ENCODE peak calls at places on chromosome 5, in four cellular contexts. K is AG04450, A is thyroid gland, W is Panc1. C is an unnamed sample.

GRCh38 chr5:23084815-23085214 is 231.7 kb upstream of the CDH12 start:
- DNase-seq in W (no peak), K (no peak), A (no peak), C (no peak)

GRCh38 chr5:60340326-60340725 is 359.6 kb downstream of the DEPDC1B start:
- DNase-seq in K (no peak), W (no peak), A (no peak), C (no peak)

GRCh38 chr5:180343110-180343845 is 9.9 kb downstream of the GFPT2 start:
- DNase-seq in A (peak), K (no peak), W (no peak), C (no peak)

GRCh38 chr5:35762368-35762767 is 94.3 kb upstream of the IL7R start:
- DNase-seq in K (no peak), W (no peak), A (no peak), C (no peak)

GRCh38 chr5:177610770-177611445 is 11.0 kb downstream of the B4GALT7 start:
- DNase-seq in A (no peak), K (no peak), W (no peak), C (no peak)

GRCh38 chr5:172710695-172711094 is 60.3 kb downstream of the DUSP1 start:
- DNase-seq in A (no peak), K (no peak), W (no peak), C (no peak)

GRCh38 chr5:95864944-95865504 is 42.5 kb upstream of the GLRX start:
- DNase-seq in K (no peak), W (no peak), A (no peak), C (peak)

GRCh38 chr5:16616536-16617271 is at the start of gene RETREG1:
- DNase-seq in W (no peak), A (peak), K (no peak), C (peak)

GRCh38 chr5:119656023-119656422 is 26.7 kb downstream of the FAM170A start:
- DNase-seq in A (no peak), W (no peak), K (no peak), C (no peak)

GRCh38 chr5:106189121-106189809 is 1481.5 kb downstream of the EFNA5 start:
- DNase-seq in A (no peak), W (no peak), K (no peak), C (no peak)

GRCh38 chr5:42749020-42749419 is 7.6 kb upstream of the CCDC152 start:
- DNase-seq in K (no peak), A (no peak), W (no peak), C (no peak)

GRCh38 chr5:42745856-42746255 is 10.8 kb upstream of the CCDC152 start:
- DNase-seq in W (no peak), K (no peak), A (no peak), C (no peak)

GRCh38 chr5:42750507-42750906 is 6.1 kb upstream of the CCDC152 start:
- DNase-seq in K (no peak), A (no peak), W (no peak), C (no peak)

GRCh38 chr5:42740920-42741319 is 15.7 kb upstream of the CCDC152 start:
- DNase-seq in A (no peak), K (no peak), W (no peak), C (no peak)

DNA sequence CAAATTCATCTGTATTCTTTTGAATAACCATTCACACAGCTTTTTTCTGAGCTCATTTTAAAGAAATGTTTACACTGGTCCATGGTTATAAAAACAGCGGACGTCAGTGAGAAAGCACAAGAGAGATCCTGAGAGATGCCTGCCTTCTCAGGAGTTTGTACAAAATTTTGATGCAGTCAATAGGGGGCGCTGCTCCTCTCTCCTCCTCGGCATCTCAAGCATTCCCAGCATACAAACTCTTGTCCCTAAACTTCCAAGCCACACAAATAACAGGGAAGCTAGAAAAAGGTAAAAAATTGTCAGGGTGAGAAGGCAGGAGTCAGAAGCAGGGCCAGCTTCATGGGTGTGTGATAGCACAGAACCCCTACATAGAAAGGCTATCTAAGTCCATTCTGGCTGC is 11.2 kb upstream of the CCDC152 start:
- DNase-seq in K (no peak), W (no peak), A (no peak), C (peak)
- TF ChIP-seq CTCF in K (peak), W (peak), A (no peak), C (peak)

DNA sequence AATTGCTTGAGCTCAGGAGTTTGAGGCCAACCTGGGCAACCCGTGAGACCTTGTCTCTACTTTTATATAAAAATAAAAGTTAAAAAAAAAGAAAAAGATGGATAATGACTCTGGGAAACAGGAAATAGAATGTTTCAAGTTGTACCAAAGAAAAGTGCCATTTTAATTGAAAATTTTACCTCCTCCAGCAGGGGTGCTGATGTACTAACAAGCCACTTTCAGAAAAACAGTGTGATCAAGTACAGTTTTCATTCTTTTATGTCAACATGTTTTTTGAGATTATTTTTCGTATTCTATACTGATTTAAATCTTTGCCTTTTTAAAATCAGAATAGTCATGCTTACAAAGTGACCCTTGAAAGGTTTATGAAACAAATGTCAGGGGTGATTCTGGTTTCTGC is 30.8 kb downstream of the F2R start:
- DNase-seq in W (no peak), K (no peak), A (no peak), C (no peak)
- TF ChIP-seq CTCF in W (no peak), K (no peak), A (no peak), C (peak)

DNA sequence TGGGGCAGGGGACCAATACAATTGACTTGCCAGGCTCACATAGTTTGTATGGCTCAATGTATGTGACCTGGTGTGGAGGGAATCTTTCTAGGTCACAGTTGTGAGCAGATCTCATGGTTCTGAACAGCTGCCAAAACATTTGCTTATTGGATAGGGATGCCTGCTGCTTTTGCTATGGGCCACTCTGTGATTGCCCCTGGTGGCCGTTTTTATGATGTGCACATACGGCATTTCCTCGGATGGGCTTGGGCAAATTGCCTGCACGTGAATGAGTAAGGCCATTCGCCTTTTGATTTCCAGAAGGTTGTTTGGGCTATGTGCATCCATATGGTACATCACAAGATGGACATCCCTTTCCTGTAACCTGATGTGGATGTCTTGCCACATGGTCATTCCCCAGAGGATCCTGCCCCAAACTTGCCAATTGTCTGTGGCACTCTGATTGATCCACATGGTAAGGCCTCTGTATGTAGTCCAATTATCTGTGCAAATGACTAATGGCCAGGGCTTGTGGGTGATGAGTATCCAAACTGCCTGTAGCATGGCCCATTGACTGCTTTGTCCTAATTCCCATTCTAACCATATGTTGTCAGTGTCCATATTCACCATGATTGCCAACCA is 10.7 kb upstream of the SLC22A4 start:
- DNase-seq in K (no peak), W (no peak), A (peak), C (no peak)
- TF ChIP-seq CTCF in K (peak), W (peak), A (peak), C (peak)

DNA sequence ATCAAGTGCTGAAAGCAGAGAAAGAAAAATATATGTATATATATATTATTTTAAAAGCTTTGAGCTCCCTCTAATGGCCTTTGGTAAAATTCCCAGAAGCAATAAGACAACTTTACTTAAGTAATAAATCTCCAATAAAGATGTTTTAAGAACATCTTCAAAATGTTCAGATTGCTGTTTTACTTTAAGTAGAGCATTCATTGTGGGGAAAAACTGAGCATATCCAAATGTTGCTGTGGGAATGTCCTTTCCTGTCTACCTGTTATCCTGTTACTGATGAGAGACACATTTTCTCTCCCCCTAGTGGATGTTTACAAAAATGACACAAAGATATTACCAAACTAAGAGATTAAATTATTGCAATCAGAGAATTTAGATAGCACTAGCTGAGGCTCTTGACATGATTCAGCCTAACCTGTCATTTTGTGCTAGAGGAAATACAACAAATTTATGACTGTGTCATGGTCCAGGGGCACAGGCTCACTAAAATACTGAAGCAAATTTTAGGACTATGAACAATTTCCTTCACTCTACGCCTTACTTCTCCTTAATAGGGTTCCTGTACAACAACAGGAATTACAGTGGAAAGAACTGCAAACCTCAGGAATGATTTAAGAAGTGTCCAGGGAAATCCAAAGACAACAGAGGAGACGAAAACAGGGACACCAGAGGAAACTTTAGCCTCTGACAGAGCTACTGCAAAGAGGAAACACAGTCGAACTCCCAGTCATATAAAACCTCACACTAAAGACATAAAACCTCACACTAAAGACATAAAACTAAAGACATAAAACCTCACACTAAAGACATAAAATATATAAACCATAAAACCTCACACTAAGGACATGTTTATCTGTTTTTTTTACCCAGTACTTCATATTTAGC is 24.3 kb upstream of the PRRC1 start:
- DNase-seq in A (no peak), W (peak), K (no peak), C (no peak)
- TF ChIP-seq CTCF in A (peak), W (peak), K (peak), C (peak)

DNA sequence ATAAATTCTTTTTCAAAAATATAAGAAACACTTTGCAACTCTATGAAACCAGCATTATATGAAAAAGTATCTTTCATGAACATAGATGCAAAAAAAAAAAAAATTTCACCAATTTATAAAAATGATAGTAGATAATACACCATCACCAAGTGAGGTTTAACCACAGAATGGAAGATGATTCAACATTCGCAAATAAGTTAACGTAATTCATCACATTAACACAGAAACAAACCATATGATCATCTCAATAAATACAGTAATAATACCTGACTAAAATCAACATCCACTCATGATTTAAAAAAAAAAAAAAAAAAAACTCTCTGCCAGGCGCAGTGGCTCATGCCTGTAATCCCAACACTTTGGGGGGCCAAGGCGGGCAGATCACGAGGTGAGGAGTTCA is 6.3 kb downstream of the PJA2 start:
- DNase-seq in W (no peak), K (no peak), A (no peak), C (no peak)
- TF ChIP-seq CTCF in W (no peak), K (no peak), A (no peak), C (no peak)

GRCh38 chr5:74286734-74287705 is 353.5 kb downstream of the ENC1 start:
- DNase-seq in W (no peak), K (no peak), A (no peak), C (no peak)
- TF ChIP-seq CTCF in W (no peak), K (no peak), A (no peak), C (no peak)

DNA sequence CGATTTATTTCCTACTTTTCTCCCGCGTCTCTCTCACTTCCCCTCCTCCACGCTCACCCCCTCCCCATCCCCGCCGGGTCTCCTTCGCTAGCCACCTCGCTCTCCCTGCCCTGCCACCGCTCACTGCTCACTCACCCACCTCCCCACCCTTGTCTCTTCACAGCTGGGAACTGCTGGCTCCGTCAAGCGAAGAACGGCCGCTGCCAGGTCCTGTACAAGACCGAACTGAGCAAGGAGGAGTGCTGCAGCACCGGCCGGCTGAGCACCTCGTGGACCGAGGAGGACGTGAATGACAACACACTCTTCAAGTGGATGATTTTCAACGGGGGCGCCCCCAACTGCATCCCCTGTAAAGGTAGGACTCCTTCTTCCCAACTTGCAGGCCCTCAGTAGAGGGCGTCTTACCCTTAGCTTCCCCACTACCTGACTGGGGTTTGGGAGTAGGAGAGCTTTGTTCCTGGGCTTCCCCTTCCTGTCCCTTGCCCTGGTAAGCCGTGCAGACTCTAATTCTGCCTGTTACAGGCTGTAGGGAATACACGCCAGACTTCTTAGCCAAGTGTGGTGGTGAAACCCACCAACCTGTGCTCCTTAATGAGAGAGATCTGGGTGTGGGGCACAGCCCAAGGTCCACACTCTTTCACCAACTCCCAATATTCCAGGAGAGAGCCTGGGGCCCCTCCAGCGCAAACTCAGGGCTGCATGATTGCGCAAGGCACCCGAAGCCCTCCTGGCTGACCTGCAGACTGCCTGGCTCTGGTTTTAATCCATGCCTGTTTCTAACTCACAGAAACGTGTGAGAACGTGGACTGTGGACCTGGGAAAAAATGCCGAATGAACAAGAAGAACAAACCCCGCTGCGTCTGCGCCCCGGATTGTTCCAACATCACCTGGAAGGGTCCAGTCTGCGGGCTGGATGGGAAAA is 2.5 kb downstream of the FST start:
- DNase-seq in A (peak), W (no peak), K (no peak), C (peak)
- TF ChIP-seq CTCF in A (no peak), W (peak), K (peak), C (no peak)

GRCh38 chr5:90861843-90862586 is 303.4 kb downstream of the ADGRV1 start:
- DNase-seq in W (no peak), A (no peak), K (no peak), C (no peak)
- TF ChIP-seq CTCF in W (peak), A (no peak), K (no peak), C (no peak)

GRCh38 chr5:166433679-166434078 is 1857.8 kb upstream of the WWC1 start:
- DNase-seq in W (no peak), K (no peak), A (no peak), C (no peak)
- TF ChIP-seq CTCF in W (peak), K (no peak), A (no peak), C (peak)

C was measured in neural crest cell.